ENCODE peak calls at places on chromosome 5, in six cellular contexts. C, F, N, W, K and I are unnamed samples.

GRCh38 chr5:93580387-93581100 is 475 bp downstream of the NR2F1-AS1 start:
- DNase-seq in W (no peak), F (no peak), N (no peak), C (peak), K (no peak), I (no peak)

GRCh38 chr5:95042040-95042439 is 242.9 kb downstream of the MCTP1 start:
- DNase-seq in K (no peak), W (no peak), F (no peak), C (no peak), N (no peak), I (no peak)

GRCh38 chr5:153610009-153610408 is 119.5 kb downstream of the GRIA1 start:
- DNase-seq in F (no peak), N (no peak), C (no peak), K (no peak), W (no peak), I (no peak)

GRCh38 chr5:81517462-81517861 is 123.5 kb upstream of the ACOT12 start:
- DNase-seq in N (no peak), F (no peak), K (no peak), W (no peak), C (no peak), I (no peak)

GRCh38 chr5:132469380-132470372 is 20.9 kb downstream of the IRF1 start:
- DNase-seq in C (no peak), F (no peak), K (no peak), N (no peak), W (no peak), I (peak)

GRCh38 chr5:1513326-1514026 is 10.3 kb downstream of the LPCAT1 start:
- DNase-seq in F (peak), K (no peak), W (no peak), C (peak), N (peak), I (peak)

GRCh38 chr5:137761020-137761516 is 6.9 kb upstream of the HNRNPA0 start:
- DNase-seq in W (no peak), C (no peak), F (no peak), N (no peak), K (no peak), I (no peak)

GRCh38 chr5:143576721-143577484 is 173.4 kb upstream of the NR3C1 start:
- DNase-seq in W (no peak), K (no peak), F (peak), N (no peak), C (no peak), I (no peak)

GRCh38 chr5:170421822-170422221 is 32.7 kb upstream of the KCNMB1 start:
- DNase-seq in C (no peak), F (no peak), K (no peak), N (no peak), W (no peak), I (no peak)

GRCh38 chr5:170273968-170274710 is 23.4 kb downstream of the LCP2 start:
- DNase-seq in F (no peak), W (no peak), K (peak), C (no peak), N (no peak), I (peak)

GRCh38 chr5:80960531-80961375 is 590 bp downstream of the RASGRF2 start:
- DNase-seq in N (peak), F (peak), K (no peak), W (no peak), C (peak), I (no peak)

GRCh38 chr5:122142480-122142879 is 13.1 kb downstream of the ZNF474 start:
- DNase-seq in W (no peak), C (no peak), F (no peak), K (no peak), N (no peak), I (no peak)

GRCh38 chr5:79851694-79852006 is 139.4 kb downstream of the MTX3 start:
- DNase-seq in K (no peak), F (no peak), W (no peak), C (no peak), N (no peak), I (no peak)

GRCh38 chr5:105101597-105101996 is 1539.0 kb upstream of the NUDT12 start:
- DNase-seq in C (no peak), K (no peak), N (no peak), W (no peak), F (no peak), I (no peak)

DNA sequence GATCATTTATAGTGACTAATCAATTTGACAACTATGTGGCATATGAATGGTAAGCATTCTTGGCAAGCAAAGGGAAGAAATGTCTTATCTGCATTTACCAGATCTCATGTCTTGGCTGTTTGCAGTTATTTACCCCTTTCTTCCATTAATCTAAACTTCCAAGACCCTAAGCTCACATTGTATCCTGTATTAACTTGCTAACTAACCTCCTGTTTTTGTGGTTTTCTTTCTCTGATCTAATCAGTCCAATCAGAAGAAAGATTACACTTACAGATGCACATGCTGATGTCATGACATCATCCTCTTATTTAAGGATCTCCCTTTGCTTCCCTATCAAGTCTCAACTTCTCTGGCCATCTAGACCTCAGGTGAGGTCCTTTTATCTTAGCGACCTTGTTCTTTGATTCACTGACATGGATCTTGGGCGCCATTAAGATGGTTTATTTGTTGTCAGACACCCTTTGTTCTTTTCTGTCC is 95.5 kb downstream of the F2RL2 start:
- DNase-seq in K (no peak), N (no peak), W (no peak), F (no peak), C (no peak), I (no peak)
- H3K27ac ChIP-seq in K (no peak), N (no peak), W (no peak), F (no peak), C (no peak), I (no peak)

GRCh38 chr5:52948418-52949076 is 40.6 kb upstream of the ITGA2 start:
- DNase-seq in F (peak), K (peak), C (peak), W (no peak), N (peak), I (peak)

GRCh38 chr5:52945040-52945439 is 44.1 kb upstream of the ITGA2 start:
- DNase-seq in W (no peak), K (no peak), N (no peak), F (no peak), C (no peak), I (no peak)

GRCh38 chr5:52947208-52947607 is 41.9 kb upstream of the ITGA2 start:
- DNase-seq in K (no peak), F (no peak), N (no peak), C (no peak), W (no peak), I (no peak)

GRCh38 chr5:52950686-52951085 is 38.5 kb upstream of the ITGA2 start:
- DNase-seq in W (no peak), C (no peak), K (no peak), N (no peak), F (no peak), I (no peak)

GRCh38 chr5:52947851-52948250 is 41.3 kb upstream of the ITGA2 start:
- DNase-seq in F (no peak), K (no peak), C (no peak), N (no peak), W (no peak), I (no peak)
- H3K27ac ChIP-seq in F (no peak), K (no peak), C (no peak), N (no peak), W (peak), I (no peak)

GRCh38 chr5:139571543-139571942 is 10.4 kb downstream of the UBE2D2 start:
- DNase-seq in W (no peak), N (no peak), C (no peak), K (no peak), F (no peak), I (no peak)
- H3K27ac ChIP-seq in W (no peak), N (no peak), C (no peak), K (no peak), F (no peak), I (peak)

GRCh38 chr5:151671979-151672378 is 14.7 kb downstream of the SPARC start:
- DNase-seq in F (peak), W (no peak), C (no peak), N (no peak), K (no peak), I (no peak)
- H3K27ac ChIP-seq in F (peak), W (peak), C (peak), N (peak), K (no peak), I (peak)